ENCODE peak calls at places on chromosomes 2 and 18, in seven cellular contexts. B is adrenal gland, R is A549, A is HAP-1, O is LoVo, N is SK-N-SH, Q is neural crest cell. K is an unnamed sample.

GRCh38 chr2:2872309-2872617 is 505.4 kb downstream of the EIPR1 start:
- DNase-seq in B (no peak), R (no peak), A (no peak), O (no peak), N (no peak), Q (no peak), K (no peak)

GRCh38 chr2:212832211-212833195 is 293.9 kb upstream of the ERBB4 start:
- DNase-seq in B (no peak), R (no peak), A (no peak), O (no peak), N (peak; percentile 7), Q (no peak), K (no peak)

GRCh38 chr2:231667497-231667896 is 40.8 kb upstream of the PTMA start:
- DNase-seq in B (no peak), R (no peak), A (no peak), O (peak; percentile 54), N (no peak), Q (no peak), K (no peak)

GRCh38 chr2:121185571-121186074 is 99.4 kb downstream of the TFCP2L1 start:
- DNase-seq in B (no peak), R (no peak), A (no peak), O (no peak), N (no peak), Q (no peak), K (no peak)

GRCh38 chr2:80454628-80455027 is 150.1 kb upstream of the LRRTM1 start:
- DNase-seq in B (no peak), R (no peak), A (no peak), O (no peak), N (peak; percentile 54), Q (no peak), K (no peak)

GRCh38 chr2:37389984-37390765 is 45.7 kb downstream of the QPCT start:
- DNase-seq in B (peak; percentile 35), R (peak; percentile 86), A (no peak), O (peak; percentile 77), N (no peak), Q (no peak), K (peak; percentile 35)

GRCh38 chr2:133780997-133781513 is 212.8 kb upstream of the NCKAP5 start:
- DNase-seq in B (no peak), R (no peak), A (no peak), O (no peak), N (no peak), Q (no peak), K (no peak)

GRCh38 chr2:170332676-170333402 is 154.9 kb downstream of the MYO3B start:
- DNase-seq in B (no peak), R (no peak), A (no peak), O (no peak), N (no peak), Q (no peak), K (no peak)

GRCh38 chr2:16507655-16508054 is 158.0 kb downstream of the CYRIA start:
- DNase-seq in B (no peak), R (no peak), A (no peak), O (no peak), N (no peak), Q (no peak), K (no peak)

GRCh38 chr2:111534816-111535803 is 348.9 kb downstream of the ANAPC1 start:
- DNase-seq in B (peak; percentile 46), R (no peak), A (no peak), O (no peak), N (no peak), Q (no peak), K (no peak)

GRCh38 chr2:1627628-1628371 is 116.5 kb downstream of the PXDN start:
- DNase-seq in B (no peak), R (no peak), A (no peak), O (no peak), N (no peak), Q (no peak), K (no peak)

GRCh38 chr2:196586511-196586991 is 53.0 kb upstream of the CCDC150 start:
- DNase-seq in B (no peak), R (peak; percentile 23), A (no peak), O (peak; percentile 54), N (no peak), Q (no peak), K (no peak)

GRCh38 chr2:62573137-62573731 is 67.2 kb upstream of the TMEM17 start:
- DNase-seq in B (no peak), R (no peak), A (no peak), O (no peak), N (no peak), Q (no peak), K (no peak)

GRCh38 chr2:100988630-100989417 is 13.3 kb upstream of the RPL31 start:
- DNase-seq in B (no peak), R (no peak), A (no peak), O (no peak), N (no peak), Q (no peak), K (no peak)

GRCh38 chr18:5747678-5748077 is 147.6 kb downstream of the TMEM200C start:
- DNase-seq in B (no peak), R (no peak), A (no peak), O (no peak), N (no peak), Q (no peak), K (no peak)

GRCh38 chr2:78351208-78351607 is 674.3 kb upstream of the REG3G start:
- DNase-seq in B (no peak), R (peak; percentile 0), A (peak; percentile 54), O (peak; percentile 22), N (peak; percentile 3), Q (no peak), K (no peak)

GRCh38 chr2:211014906-211015305 is 458.5 kb downstream of the CPS1 start:
- DNase-seq in B (no peak), R (no peak), A (no peak), O (no peak), N (no peak), Q (no peak), K (no peak)

GRCh38 chr18:2656237-2657042 is 914 bp downstream of the SMCHD1 start:
- DNase-seq in B (peak; percentile 67), R (no peak), A (no peak), O (peak; percentile 29), N (peak; percentile 72), Q (no peak), K (peak; percentile 46)

K was measured in DND-41.